ENCODE peak calls at places on chromosomes 13 and 19, in five cellular contexts. One of them, this sample, is unnamed.

GRCh38 chr13:22703601-22704209 is 477.1 kb upstream of the SGCG start:
- DNase-seq in NCI-H1092: no peak
- DNase-seq in RWPE1: peak
- DNase-seq in thoracic aorta: no peak
- DNase-seq in central memory CD4-positive, alpha-beta T cell: no peak
- DNase-seq in this sample: peak

GRCh38 chr13:48252176-48252575 is 19.2 kb downstream of the ITM2B start:
- DNase-seq in NCI-H1092: no peak
- DNase-seq in RWPE1: no peak
- DNase-seq in thoracic aorta: no peak
- DNase-seq in central memory CD4-positive, alpha-beta T cell: no peak
- DNase-seq in this sample: no peak

GRCh38 chr13:101916758-101917474 is 464.4 kb downstream of the ITGBL1 start:
- DNase-seq in NCI-H1092: peak
- DNase-seq in RWPE1: no peak
- DNase-seq in thoracic aorta: no peak
- DNase-seq in central memory CD4-positive, alpha-beta T cell: no peak
- DNase-seq in this sample: no peak

GRCh38 chr13:19153782-19154450 is 27.7 kb downstream of the TUBA3C start:
- DNase-seq in NCI-H1092: peak
- DNase-seq in RWPE1: no peak
- DNase-seq in thoracic aorta: no peak
- DNase-seq in central memory CD4-positive, alpha-beta T cell: no peak
- DNase-seq in this sample: no peak

GRCh38 chr19:2768365-2769132 is 14.5 kb downstream of the SGTA start:
- DNase-seq in NCI-H1092: no peak
- DNase-seq in RWPE1: no peak
- DNase-seq in thoracic aorta: no peak
- DNase-seq in central memory CD4-positive, alpha-beta T cell: no peak
- DNase-seq in this sample: peak

GRCh38 chr19:8324186-8325050 is 3.1 kb downstream of the RPS28 start:
- DNase-seq in NCI-H1092: no peak
- DNase-seq in RWPE1: no peak
- DNase-seq in thoracic aorta: no peak
- DNase-seq in central memory CD4-positive, alpha-beta T cell: no peak
- DNase-seq in this sample: no peak

GRCh38 chr19:41175825-41176734 is 16.9 kb upstream of the CYP2S1 start:
- DNase-seq in NCI-H1092: no peak
- DNase-seq in RWPE1: peak
- DNase-seq in thoracic aorta: no peak
- DNase-seq in central memory CD4-positive, alpha-beta T cell: peak
- DNase-seq in this sample: peak

GRCh38 chr19:2949939-2950285 is 5.1 kb upstream of the ZNF77 start:
- DNase-seq in NCI-H1092: no peak
- DNase-seq in RWPE1: peak
- DNase-seq in thoracic aorta: no peak
- DNase-seq in central memory CD4-positive, alpha-beta T cell: no peak
- DNase-seq in this sample: peak

This sample was measured in epithelial cell of esophagus.